ENCODE peak calls at places on chromosomes 16 and 17, in five cellular contexts. A, T, O, P and V are unnamed samples.

GRCh38 chr17:28326114-28326513 is 7.1 kb downstream of the TMEM97 start:
- DNase-seq in P (no peak), T (no peak), A (no peak), O (no peak), V (no peak)

GRCh38 chr16:69276143-69277115 is 34.7 kb upstream of the VPS4A start:
- DNase-seq in A (no peak), O (peak), T (peak), P (peak), V (peak)

GRCh38 chr16:21663889-21664647 is at the start of gene OTOA:
- DNase-seq in T (no peak), A (peak), P (no peak), O (no peak), V (peak)

GRCh38 chr16:1105888-1106620 is 10.0 kb upstream of the C1QTNF8 start:
- DNase-seq in P (peak), A (peak), O (no peak), T (peak), V (no peak)

GRCh38 chr17:13395872-13396271 is 205.9 kb downstream of the HS3ST3A1 start:
- DNase-seq in A (no peak), T (peak), O (no peak), P (no peak), V (peak)

GRCh38 chr16:69083306-69083941 is 22.0 kb upstream of the HAS3 start:
- DNase-seq in P (no peak), A (no peak), O (no peak), T (no peak), V (no peak)

GRCh38 chr17:81735181-81736102 is 23.4 kb downstream of the SLC25A10 start:
- DNase-seq in A (no peak), P (no peak), O (no peak), T (peak), V (no peak)

GRCh38 chr17:64398330-64398729 is 7.7 kb upstream of the PECAM1 start:
- DNase-seq in A (no peak), T (no peak), O (no peak), P (no peak), V (no peak)

GRCh38 chr17:80219013-80219776 is 938 bp downstream of the SGSH start:
- DNase-seq in P (peak), O (peak), T (peak), A (no peak), V (peak)

GRCh38 chr17:56756536-56756935 is 77.2 kb downstream of the C17orf67 start:
- DNase-seq in O (peak), T (peak), P (peak), A (no peak), V (peak)

GRCh38 chr17:46782250-46782953 is 36.1 kb downstream of the WNT3 start:
- DNase-seq in O (no peak), A (peak), T (no peak), P (no peak), V (no peak)

GRCh38 chr16:77171750-77172635 is 19.0 kb upstream of the MON1B start:
- DNase-seq in O (peak), A (peak), T (peak), P (peak), V (peak)

GRCh38 chr16:53089434-53090270 is 34.9 kb downstream of the CHD9 start:
- DNase-seq in O (no peak), A (peak), T (peak), P (peak), V (no peak)

GRCh38 chr16:72198021-72198420 is 26.1 kb upstream of the PMFBP1 start:
- DNase-seq in O (peak), P (peak), A (no peak), T (peak), V (peak)

GRCh38 chr16:54291981-54292487 is 5.4 kb upstream of the IRX3 start:
- DNase-seq in A (no peak), P (no peak), O (no peak), T (no peak), V (no peak)

GRCh38 chr16:72811867-72812266 is 236.1 kb downstream of the ZFHX3 start:
- DNase-seq in O (no peak), P (no peak), T (no peak), A (no peak), V (no peak)

GRCh38 chr16:11586856-11587642 is at the start of gene LITAF:
- DNase-seq in T (peak), A (peak), P (peak), O (no peak), V (peak)

GRCh38 chr17:40884708-40885512 is at the start of gene KRT20:
- DNase-seq in T (no peak), A (no peak), O (no peak), P (no peak), V (no peak)

GRCh38 chr17:57881143-57881542 is 31.3 kb upstream of the MRPS23 start:
- DNase-seq in O (no peak), A (no peak), T (peak), P (peak), V (peak)

GRCh38 chr16:51402239-51402638 is 251.2 kb upstream of the SALL1 start:
- DNase-seq in A (no peak), O (no peak), P (no peak), T (no peak), V (no peak)

GRCh38 chr17:68491381-68491849 is 20.8 kb upstream of the PRKAR1A start:
- DNase-seq in O (no peak), A (no peak), P (no peak), T (peak), V (no peak)

GRCh38 chr16:84595052-84595481 is 22.8 kb downstream of the COTL1 start:
- DNase-seq in O (no peak), P (peak), A (no peak), T (no peak), V (no peak)

GRCh38 chr17:6255331-6255730 is 179.6 kb downstream of the AIPL1 start:
- DNase-seq in T (no peak), P (no peak), A (no peak), O (no peak), V (no peak)

GRCh38 chr17:17900615-17901520 is 64.1 kb upstream of the SREBF1 start:
- DNase-seq in T (peak), A (no peak), O (peak), P (peak), V (peak)

GRCh38 chr16:75202069-75202590 is 4.8 kb downstream of the CTRB2 start:
- DNase-seq in T (no peak), A (no peak), O (no peak), P (no peak), V (no peak)

GRCh38 chr17:83051423-83052240 is 27.8 kb upstream of the METRNL start:
- DNase-seq in A (peak), T (peak), O (peak), P (peak), V (peak)

GRCh38 chr16:49336581-49336980 is 37.0 kb upstream of the C16orf78 start:
- DNase-seq in P (no peak), A (no peak), O (no peak), T (no peak), V (no peak)

GRCh38 chr17:80029235-80029974 is 6.3 kb downstream of the TBC1D16 start:
- DNase-seq in P (peak), A (no peak), T (peak), O (peak), V (peak)

GRCh38 chr17:2685696-2686095 is 25.9 kb downstream of the CLUH start:
- DNase-seq in O (no peak), A (no peak), P (no peak), T (no peak), V (no peak)

GRCh38 chr17:76000755-76001521 is at the start of gene CDK3:
- DNase-seq in P (no peak), O (no peak), T (no peak), A (no peak), V (no peak)

GRCh38 chr17:49054342-49055092 is 57.3 kb downstream of the IGF2BP1 start:
- DNase-seq in P (no peak), A (no peak), T (no peak), O (no peak), V (no peak)

GRCh38 chr17:352421-353212 is at the start of gene RPH3AL:
- DNase-seq in A (peak), O (no peak), P (no peak), T (peak), V (no peak)

DNA sequence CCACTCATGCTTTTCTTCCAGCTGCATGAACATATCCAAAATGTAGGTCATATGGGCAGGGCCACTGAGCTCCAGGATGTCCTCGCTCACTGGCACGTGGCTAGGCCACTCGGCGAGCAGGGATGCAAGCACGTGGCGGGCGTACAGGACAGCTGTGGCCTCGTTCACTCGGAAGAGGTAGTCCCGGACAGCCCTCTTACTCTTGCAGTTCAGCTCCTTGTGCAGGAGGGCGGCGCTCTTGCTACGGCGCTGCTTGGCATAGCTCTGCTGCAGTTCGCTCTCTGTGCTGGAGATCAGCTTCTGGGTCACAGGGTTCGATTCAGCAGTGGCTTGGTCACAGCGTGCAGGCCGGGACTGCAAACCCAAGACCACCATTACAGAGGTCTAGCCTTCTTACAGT is 53.1 kb upstream of the ATP2A3 start:
- DNase-seq in P (no peak), T (no peak), O (no peak), A (no peak), V (no peak)
- TF ChIP-seq CTCF in P (no peak), T (no peak), O (no peak), A (peak), V (no peak)

GRCh38 chr16:3461120-3461519 is 17.6 kb downstream of the NAA60 start:
- DNase-seq in A (peak), P (no peak), O (no peak), T (no peak), V (no peak)
- TF ChIP-seq CTCF in A (no peak), P (no peak), O (no peak), T (no peak), V (no peak)

DNA sequence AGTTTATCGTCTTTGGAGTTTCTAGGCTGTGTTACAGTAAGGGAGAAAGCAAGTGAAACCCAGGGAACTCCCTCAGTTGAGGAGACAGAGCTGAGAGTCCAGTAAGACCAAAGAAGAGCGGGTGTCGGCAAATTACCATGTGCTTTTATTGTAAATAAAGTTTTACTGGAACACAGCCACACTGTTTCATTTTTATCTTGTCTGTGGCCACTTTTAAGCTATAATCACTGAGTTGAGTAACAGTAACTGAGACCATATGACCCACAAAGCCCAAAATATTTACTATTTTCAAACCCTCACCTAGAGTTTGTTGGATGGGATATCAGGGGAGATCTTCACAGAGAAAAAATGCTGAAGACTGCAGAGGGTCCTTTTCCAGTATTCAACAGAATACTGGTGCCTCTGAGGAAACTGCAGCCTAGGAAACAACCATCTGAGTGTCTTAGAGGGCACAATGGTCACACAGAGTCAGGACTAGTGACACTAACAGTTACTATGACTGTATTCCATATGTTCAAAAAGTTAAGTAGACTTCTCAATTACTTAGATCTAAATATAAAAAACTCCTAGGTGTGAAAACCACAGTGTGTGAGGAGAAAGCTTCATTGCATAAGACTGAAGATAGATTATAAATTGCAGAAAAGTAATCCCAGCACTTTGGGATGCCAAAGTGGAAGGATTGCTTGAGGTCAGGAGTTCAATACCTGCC is 351.1 kb upstream of the TBX2 start:
- DNase-seq in P (peak), A (no peak), O (no peak), T (no peak), V (peak)
- TF ChIP-seq CTCF in P (no peak), A (no peak), O (no peak), T (no peak), V (no peak)

GRCh38 chr16:57123969-57124674 is 31.7 kb downstream of the CPNE2 start:
- DNase-seq in T (no peak), O (no peak), P (no peak), A (no peak), V (no peak)
- TF ChIP-seq CTCF in T (no peak), O (no peak), P (no peak), A (no peak), V (no peak)

GRCh38 chr16:89383095-89384003 is 107.0 kb downstream of the ANKRD11 start:
- DNase-seq in A (peak), P (no peak), T (peak), O (no peak), V (peak)
- TF ChIP-seq CTCF in A (peak), P (peak), T (peak), O (no peak), V (no peak)

GRCh38 chr17:16415031-16415924 is at the start of gene TRPV2:
- DNase-seq in A (peak), P (no peak), T (no peak), O (no peak), V (no peak)
- TF ChIP-seq CTCF in A (peak), P (no peak), T (peak), O (peak), V (no peak)

GRCh38 chr16:88811850-88812736 is at the start of gene APRT:
- DNase-seq in O (peak), T (peak), A (peak), P (peak), V (peak)
- TF ChIP-seq CTCF in O (peak), T (no peak), A (peak), P (peak), V (peak)

GRCh38 chr17:50848691-50849090 is 13.3 kb downstream of the WFIKKN2 start:
- DNase-seq in O (no peak), T (no peak), P (no peak), A (no peak), V (no peak)
- TF ChIP-seq CTCF in O (no peak), T (no peak), P (no peak), A (no peak), V (no peak)